ENCODE peak calls at places on chromosomes 11 and 22, in ten cellular contexts. One of them, this sample, is unnamed. For H3K4me1, the result is how much of the 10 kb centered on the place peaks cover.

GRCh38 chr22:20615533-20616450 is 108.4 kb downstream of the MED15 start:
- DNase-seq in Peyer's patch: no peak
- DNase-seq in neuronal stem cell: no peak
- DNase-seq in upper lobe of right lung: no peak
- DNase-seq in uterus: no peak
- DNase-seq in endothelial cell of umbilical vein: no peak
- DNase-seq in colonic mucosa: no peak
- DNase-seq in hepatocyte: no peak
- DNase-seq in left ventricle myocardium inferior: no peak
- DNase-seq in astrocyte: no peak
- DNase-seq in this sample: no peak

GRCh38 chr22:35620624-35621245 is 3.6 kb upstream of the MB start:
- DNase-seq in hepatocyte: peak
- DNase-seq in left ventricle myocardium inferior: no peak
- DNase-seq in upper lobe of right lung: no peak
- DNase-seq in colonic mucosa: no peak
- DNase-seq in astrocyte: no peak
- DNase-seq in uterus: peak
- DNase-seq in neuronal stem cell: no peak
- DNase-seq in Peyer's patch: no peak
- DNase-seq in endothelial cell of umbilical vein: no peak
- DNase-seq in this sample: no peak

GRCh38 chr22:22974156-22974555 is 86.5 kb downstream of the IGLL5 start:
- DNase-seq in hepatocyte: no peak
- DNase-seq in Peyer's patch: no peak
- DNase-seq in neuronal stem cell: no peak
- DNase-seq in colonic mucosa: no peak
- DNase-seq in left ventricle myocardium inferior: no peak
- DNase-seq in astrocyte: no peak
- DNase-seq in upper lobe of right lung: no peak
- DNase-seq in uterus: no peak
- DNase-seq in endothelial cell of umbilical vein: no peak
- DNase-seq in this sample: no peak

GRCh38 chr22:41177040-41177625 is 28.0 kb upstream of the L3MBTL2 start:
- DNase-seq in endothelial cell of umbilical vein: no peak
- DNase-seq in hepatocyte: no peak
- DNase-seq in colonic mucosa: no peak
- DNase-seq in neuronal stem cell: no peak
- DNase-seq in Peyer's patch: no peak
- DNase-seq in astrocyte: no peak
- DNase-seq in left ventricle myocardium inferior: no peak
- DNase-seq in upper lobe of right lung: no peak
- DNase-seq in uterus: no peak
- DNase-seq in this sample: peak

GRCh38 chr22:31296258-31296657 is 4.0 kb upstream of the PIK3IP1 start:
- DNase-seq in uterus: no peak
- DNase-seq in upper lobe of right lung: no peak
- DNase-seq in neuronal stem cell: no peak
- DNase-seq in Peyer's patch: no peak
- DNase-seq in hepatocyte: no peak
- DNase-seq in colonic mucosa: no peak
- DNase-seq in left ventricle myocardium inferior: no peak
- DNase-seq in astrocyte: no peak
- DNase-seq in endothelial cell of umbilical vein: peak
- DNase-seq in this sample: no peak

GRCh38 chr11:57406337-57406904 is 16.0 kb upstream of the PRG2 start:
- DNase-seq in uterus: no peak
- DNase-seq in colonic mucosa: no peak
- DNase-seq in Peyer's patch: no peak
- DNase-seq in upper lobe of right lung: no peak
- DNase-seq in endothelial cell of umbilical vein: peak
- DNase-seq in neuronal stem cell: no peak
- DNase-seq in astrocyte: peak
- DNase-seq in hepatocyte: no peak
- DNase-seq in left ventricle myocardium inferior: peak
- DNase-seq in this sample: no peak

GRCh38 chr11:114678125-114679036 is at the start of gene NXPE2:
- DNase-seq in colonic mucosa: peak
- DNase-seq in astrocyte: peak
- DNase-seq in upper lobe of right lung: no peak
- DNase-seq in left ventricle myocardium inferior: no peak
- DNase-seq in Peyer's patch: peak
- DNase-seq in hepatocyte: peak
- DNase-seq in neuronal stem cell: no peak
- DNase-seq in uterus: no peak
- DNase-seq in endothelial cell of umbilical vein: no peak
- DNase-seq in this sample: no peak

GRCh38 chr11:74932169-74932568 is 16.7 kb downstream of the XRRA1 start:
- DNase-seq in astrocyte: peak
- DNase-seq in colonic mucosa: no peak
- DNase-seq in hepatocyte: no peak
- DNase-seq in neuronal stem cell: no peak
- DNase-seq in endothelial cell of umbilical vein: peak
- DNase-seq in left ventricle myocardium inferior: no peak
- DNase-seq in uterus: no peak
- DNase-seq in upper lobe of right lung: no peak
- DNase-seq in Peyer's patch: no peak
- DNase-seq in this sample: no peak

GRCh38 chr11:75656044-75656726 is 12.7 kb downstream of the MAP6 start:
- DNase-seq in astrocyte: peak
- DNase-seq in left ventricle myocardium inferior: no peak
- DNase-seq in hepatocyte: no peak
- DNase-seq in uterus: no peak
- DNase-seq in upper lobe of right lung: no peak
- DNase-seq in neuronal stem cell: no peak
- DNase-seq in endothelial cell of umbilical vein: no peak
- DNase-seq in colonic mucosa: no peak
- DNase-seq in Peyer's patch: no peak
- DNase-seq in this sample: no peak

GRCh38 chr11:59221438-59221837 is 8.7 kb upstream of the MPEG1 start:
- DNase-seq in neuronal stem cell: no peak
- DNase-seq in left ventricle myocardium inferior: no peak
- DNase-seq in colonic mucosa: no peak
- DNase-seq in Peyer's patch: no peak
- DNase-seq in hepatocyte: no peak
- DNase-seq in uterus: no peak
- DNase-seq in upper lobe of right lung: no peak
- DNase-seq in astrocyte: no peak
- DNase-seq in endothelial cell of umbilical vein: no peak
- DNase-seq in this sample: no peak
- H3K4me1 ChIP-seq in neuronal stem cell: under half
- H3K4me1 ChIP-seq in left ventricle myocardium inferior: under half
- H3K4me1 ChIP-seq in colonic mucosa: under half
- H3K4me1 ChIP-seq in Peyer's patch: under half
- H3K4me1 ChIP-seq in hepatocyte: under half
- H3K4me1 ChIP-seq in uterus: under half
- H3K4me1 ChIP-seq in upper lobe of right lung: half or more
- H3K4me1 ChIP-seq in astrocyte: under half
- H3K4me1 ChIP-seq in endothelial cell of umbilical vein: under half
- H3K4me1 ChIP-seq in this sample: under half

GRCh38 chr11:73317373-73317772 is 9.3 kb downstream of the ARHGEF17 start:
- DNase-seq in colonic mucosa: peak
- DNase-seq in upper lobe of right lung: peak
- DNase-seq in endothelial cell of umbilical vein: no peak
- DNase-seq in hepatocyte: no peak
- DNase-seq in astrocyte: no peak
- DNase-seq in neuronal stem cell: no peak
- DNase-seq in uterus: peak
- DNase-seq in Peyer's patch: no peak
- DNase-seq in left ventricle myocardium inferior: peak
- DNase-seq in this sample: no peak
- H3K27ac ChIP-seq in colonic mucosa: no peak
- H3K27ac ChIP-seq in upper lobe of right lung: peak
- H3K27ac ChIP-seq in endothelial cell of umbilical vein: no peak
- H3K27ac ChIP-seq in hepatocyte: no peak
- H3K27ac ChIP-seq in astrocyte: no peak
- H3K27ac ChIP-seq in neuronal stem cell: no peak
- H3K27ac ChIP-seq in uterus: peak
- H3K27ac ChIP-seq in Peyer's patch: no peak
- H3K27ac ChIP-seq in left ventricle myocardium inferior: peak
- H3K27ac ChIP-seq in this sample: no peak

GRCh38 chr11:56307836-56308235 is 7.1 kb upstream of the OR8K3 start:
- DNase-seq in colonic mucosa: no peak
- DNase-seq in left ventricle myocardium inferior: no peak
- DNase-seq in astrocyte: no peak
- DNase-seq in endothelial cell of umbilical vein: no peak
- DNase-seq in hepatocyte: no peak
- DNase-seq in Peyer's patch: no peak
- DNase-seq in uterus: no peak
- DNase-seq in upper lobe of right lung: no peak
- DNase-seq in neuronal stem cell: no peak
- DNase-seq in this sample: no peak
- H3K4me3 ChIP-seq in colonic mucosa: no peak
- H3K4me3 ChIP-seq in left ventricle myocardium inferior: no peak
- H3K4me3 ChIP-seq in astrocyte: no peak
- H3K4me3 ChIP-seq in endothelial cell of umbilical vein: no peak
- H3K4me3 ChIP-seq in hepatocyte: no peak
- H3K4me3 ChIP-seq in Peyer's patch: no peak
- H3K4me3 ChIP-seq in uterus: no peak
- H3K4me3 ChIP-seq in upper lobe of right lung: no peak
- H3K4me3 ChIP-seq in neuronal stem cell: peak
- H3K4me3 ChIP-seq in this sample: no peak

GRCh38 chr11:8721740-8722139 is 39.1 kb downstream of the RPL27A start:
- DNase-seq in colonic mucosa: no peak
- DNase-seq in left ventricle myocardium inferior: no peak
- DNase-seq in Peyer's patch: no peak
- DNase-seq in upper lobe of right lung: no peak
- DNase-seq in uterus: no peak
- DNase-seq in neuronal stem cell: no peak
- DNase-seq in hepatocyte: no peak
- DNase-seq in endothelial cell of umbilical vein: no peak
- DNase-seq in astrocyte: peak
- DNase-seq in this sample: no peak

GRCh38 chr11:8722156-8722555 is 39.6 kb downstream of the RPL27A start:
- DNase-seq in astrocyte: peak
- DNase-seq in colonic mucosa: peak
- DNase-seq in uterus: peak
- DNase-seq in upper lobe of right lung: no peak
- DNase-seq in neuronal stem cell: no peak
- DNase-seq in Peyer's patch: no peak
- DNase-seq in hepatocyte: no peak
- DNase-seq in endothelial cell of umbilical vein: no peak
- DNase-seq in left ventricle myocardium inferior: no peak
- DNase-seq in this sample: peak

GRCh38 chr11:8719260-8720190 is 36.9 kb downstream of the RPL27A start:
- DNase-seq in Peyer's patch: no peak
- DNase-seq in upper lobe of right lung: no peak
- DNase-seq in uterus: peak
- DNase-seq in left ventricle myocardium inferior: peak
- DNase-seq in colonic mucosa: no peak
- DNase-seq in astrocyte: peak
- DNase-seq in endothelial cell of umbilical vein: peak
- DNase-seq in neuronal stem cell: no peak
- DNase-seq in hepatocyte: peak
- DNase-seq in this sample: no peak

GRCh38 chr11:8720868-8721739 is 38.5 kb downstream of the RPL27A start:
- DNase-seq in endothelial cell of umbilical vein: no peak
- DNase-seq in left ventricle myocardium inferior: no peak
- DNase-seq in hepatocyte: peak
- DNase-seq in astrocyte: no peak
- DNase-seq in neuronal stem cell: no peak
- DNase-seq in uterus: no peak
- DNase-seq in Peyer's patch: no peak
- DNase-seq in upper lobe of right lung: no peak
- DNase-seq in colonic mucosa: peak
- DNase-seq in this sample: no peak

DNA sequence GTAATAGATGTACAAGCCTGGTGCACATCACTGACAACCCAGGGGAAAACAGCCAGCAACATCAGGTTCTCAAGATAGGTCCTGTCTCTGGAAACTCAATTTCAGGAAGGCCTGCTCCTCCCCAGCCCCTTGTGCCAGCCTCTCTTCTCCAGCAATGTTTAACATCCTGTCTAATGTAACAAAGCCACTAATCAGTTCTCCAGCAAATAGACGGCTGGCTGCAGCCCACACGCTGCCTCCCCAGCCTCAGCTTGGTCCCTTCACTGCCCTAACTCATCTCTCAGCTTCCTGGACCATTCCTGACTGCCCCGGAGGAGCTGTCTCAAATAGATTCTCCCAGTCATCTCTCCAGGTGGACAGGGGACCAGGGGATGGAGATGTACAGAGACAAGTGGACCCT is 37.8 kb downstream of the RPL27A start:
- DNase-seq in astrocyte: no peak
- DNase-seq in upper lobe of right lung: no peak
- DNase-seq in endothelial cell of umbilical vein: no peak
- DNase-seq in colonic mucosa: no peak
- DNase-seq in Peyer's patch: no peak
- DNase-seq in left ventricle myocardium inferior: no peak
- DNase-seq in hepatocyte: no peak
- DNase-seq in uterus: no peak
- DNase-seq in neuronal stem cell: no peak
- DNase-seq in this sample: no peak
- H3K4me1 ChIP-seq in astrocyte: half or more
- H3K4me1 ChIP-seq in upper lobe of right lung: half or more
- H3K4me1 ChIP-seq in endothelial cell of umbilical vein: under half
- H3K4me1 ChIP-seq in colonic mucosa: under half
- H3K4me1 ChIP-seq in Peyer's patch: under half
- H3K4me1 ChIP-seq in left ventricle myocardium inferior: half or more
- H3K4me1 ChIP-seq in hepatocyte: half or more
- H3K4me1 ChIP-seq in uterus: under half
- H3K4me1 ChIP-seq in neuronal stem cell: under half
- H3K4me1 ChIP-seq in this sample: under half

GRCh38 chr22:21624880-21625791 is 4.7 kb downstream of the YDJC start:
- DNase-seq in Peyer's patch: no peak
- DNase-seq in left ventricle myocardium inferior: no peak
- DNase-seq in colonic mucosa: no peak
- DNase-seq in astrocyte: no peak
- DNase-seq in uterus: no peak
- DNase-seq in upper lobe of right lung: no peak
- DNase-seq in neuronal stem cell: no peak
- DNase-seq in endothelial cell of umbilical vein: no peak
- DNase-seq in hepatocyte: no peak
- DNase-seq in this sample: no peak
- H3K27ac ChIP-seq in Peyer's patch: no peak
- H3K27ac ChIP-seq in left ventricle myocardium inferior: peak
- H3K27ac ChIP-seq in colonic mucosa: no peak
- H3K27ac ChIP-seq in astrocyte: no peak
- H3K27ac ChIP-seq in uterus: no peak
- H3K27ac ChIP-seq in upper lobe of right lung: no peak
- H3K27ac ChIP-seq in neuronal stem cell: no peak
- H3K27ac ChIP-seq in endothelial cell of umbilical vein: no peak
- H3K27ac ChIP-seq in hepatocyte: no peak
- H3K27ac ChIP-seq in this sample: no peak

GRCh38 chr11:27469333-27469680 is 3.3 kb downstream of the LGR4 start:
- DNase-seq in colonic mucosa: no peak
- DNase-seq in upper lobe of right lung: no peak
- DNase-seq in neuronal stem cell: no peak
- DNase-seq in Peyer's patch: no peak
- DNase-seq in hepatocyte: no peak
- DNase-seq in uterus: no peak
- DNase-seq in astrocyte: no peak
- DNase-seq in endothelial cell of umbilical vein: no peak
- DNase-seq in left ventricle myocardium inferior: no peak
- DNase-seq in this sample: no peak
- H3K4me3 ChIP-seq in colonic mucosa: peak
- H3K4me3 ChIP-seq in upper lobe of right lung: no peak
- H3K4me3 ChIP-seq in neuronal stem cell: peak
- H3K4me3 ChIP-seq in Peyer's patch: no peak
- H3K4me3 ChIP-seq in hepatocyte: peak
- H3K4me3 ChIP-seq in uterus: no peak
- H3K4me3 ChIP-seq in astrocyte: peak
- H3K4me3 ChIP-seq in endothelial cell of umbilical vein: no peak
- H3K4me3 ChIP-seq in left ventricle myocardium inferior: peak
- H3K4me3 ChIP-seq in this sample: peak

GRCh38 chr11:32386770-32387377 is 48.5 kb downstream of the WT1 start:
- DNase-seq in uterus: peak
- DNase-seq in colonic mucosa: no peak
- DNase-seq in Peyer's patch: no peak
- DNase-seq in hepatocyte: peak
- DNase-seq in neuronal stem cell: no peak
- DNase-seq in astrocyte: peak
- DNase-seq in upper lobe of right lung: no peak
- DNase-seq in endothelial cell of umbilical vein: peak
- DNase-seq in left ventricle myocardium inferior: no peak
- DNase-seq in this sample: no peak
- H3K4me1 ChIP-seq in uterus: under half
- H3K4me1 ChIP-seq in colonic mucosa: under half
- H3K4me1 ChIP-seq in Peyer's patch: under half
- H3K4me1 ChIP-seq in hepatocyte: under half
- H3K4me1 ChIP-seq in neuronal stem cell: under half
- H3K4me1 ChIP-seq in astrocyte: under half
- H3K4me1 ChIP-seq in upper lobe of right lung: under half
- H3K4me1 ChIP-seq in endothelial cell of umbilical vein: under half
- H3K4me1 ChIP-seq in left ventricle myocardium inferior: under half
- H3K4me1 ChIP-seq in this sample: under half

This sample was measured in right lobe of liver.